ENCODE peak calls at places on chromosomes 2 and 18, in six cellular contexts. R is hippocampal formation, W is right cardiac atrium, C is ELR, F is ecto neural progenitor cell, L is stromal cell of bone marrow. K is an unnamed sample.

GRCh38 chr2:57497489-57498096 is 549.0 kb upstream of the VRK2 start:
- DNase-seq in R (peak; percentile 8), W (peak; percentile 40), C (peak; percentile 77), F (peak; percentile 52), L (peak; percentile 36), K (peak; percentile 72)

GRCh38 chr2:157822993-157823392 is 53.1 kb downstream of the ACVR1 start:
- DNase-seq in R (no peak), W (no peak), C (peak; percentile 31), F (no peak), L (peak; percentile 69), K (no peak)

GRCh38 chr18:24672165-24672950 is 211.9 kb downstream of the HRH4 start:
- DNase-seq in R (peak; percentile 14), W (no peak), C (no peak), F (no peak), L (no peak), K (peak; percentile 60)

GRCh38 chr18:79682896-79683625 is 3.5 kb downstream of the CTDP1 start:
- DNase-seq in R (no peak), W (no peak), C (no peak), F (no peak), L (no peak), K (no peak)

GRCh38 chr18:74496508-74497307 is 545 bp downstream of the CNDP2 start:
- DNase-seq in R (no peak), W (peak; percentile 88), C (peak; percentile 76), F (no peak), L (peak; percentile 31), K (peak; percentile 60)

GRCh38 chr2:228086561-228086960 is 94.9 kb downstream of the SPHKAP start:
- DNase-seq in R (no peak), W (no peak), C (no peak), F (no peak), L (no peak), K (no peak)

GRCh38 chr2:47708801-47709499 is 74.0 kb upstream of the MSH6 start:
- DNase-seq in R (no peak), W (no peak), C (no peak), F (no peak), L (no peak), K (no peak)

GRCh38 chr2:230654057-230654456 is 58.6 kb upstream of the CAB39 start:
- DNase-seq in R (no peak), W (no peak), C (no peak), F (no peak), L (no peak), K (no peak)

GRCh38 chr2:174833737-174834136 is 69.5 kb upstream of the CHRNA1 start:
- DNase-seq in R (no peak), W (no peak), C (peak; percentile 16), F (no peak), L (no peak), K (no peak)

GRCh38 chr2:39642054-39642742 is 23.5 kb upstream of the TMEM178A start:
- DNase-seq in R (peak; percentile 60), W (no peak), C (peak; percentile 89), F (no peak), L (peak; percentile 53), K (peak; percentile 87)

GRCh38 chr2:190637903-190638618 is 10.8 kb upstream of the NAB1 start:
- DNase-seq in R (peak; percentile 43), W (peak; percentile 90), C (no peak), F (no peak), L (no peak), K (peak; percentile 91)

GRCh38 chr2:201116115-201116958 is at the start of gene CFLAR:
- DNase-seq in R (peak; percentile 77), W (peak; percentile 90), C (peak; percentile 81), F (peak; percentile 71), L (peak; percentile 53), K (peak; percentile 72)

GRCh38 chr2:72837171-72837570 is 11.3 kb upstream of the EXOC6B start:
- DNase-seq in R (no peak), W (no peak), C (peak; percentile 33), F (no peak), L (no peak), K (no peak)

GRCh38 chr2:117621330-117621729 is 193.2 kb upstream of the DDX18 start:
- DNase-seq in R (no peak), W (no peak), C (no peak), F (no peak), L (no peak), K (no peak)

GRCh38 chr2:104858325-104858978 is 4.5 kb downstream of the POU3F3 start:
- DNase-seq in R (no peak), W (no peak), C (no peak), F (no peak), L (no peak), K (peak; percentile 39)

GRCh38 chr2:5368263-5368662 is 323.9 kb upstream of the SOX11 start:
- DNase-seq in R (no peak), W (no peak), C (no peak), F (no peak), L (no peak), K (no peak)

GRCh38 chr2:65452150-65452895 is 19.9 kb upstream of the SPRED2 start:
- DNase-seq in R (no peak), W (no peak), C (no peak), F (no peak), L (no peak), K (no peak)

GRCh38 chr2:212409560-212409959 is 129.0 kb downstream of the ERBB4 start:
- DNase-seq in R (no peak), W (no peak), C (peak; percentile 63), F (no peak), L (no peak), K (no peak)

GRCh38 chr2:109594246-109594900 is 19.4 kb downstream of the SEPTIN10 start:
- DNase-seq in R (no peak), W (no peak), C (no peak), F (no peak), L (no peak), K (peak; percentile 80)

GRCh38 chr18:76616373-76616772 is 121.3 kb upstream of the ZNF516 start:
- DNase-seq in R (no peak), W (no peak), C (no peak), F (no peak), L (no peak), K (no peak)

GRCh38 chr2:105977212-105977611 is 216.9 kb downstream of the UXS1 start:
- DNase-seq in R (no peak), W (no peak), C (peak; percentile 93), F (no peak), L (peak; percentile 9), K (no peak)

GRCh38 chr2:111135910-111136297 is 15.2 kb downstream of the BCL2L11 start:
- DNase-seq in R (no peak), W (peak; percentile 58), C (peak; percentile 13), F (peak; percentile 58), L (peak; percentile 63), K (no peak)

GRCh38 chr18:62938006-62938405 is 222.7 kb downstream of the PHLPP1 start:
- DNase-seq in R (no peak), W (no peak), C (peak; percentile 28), F (no peak), L (no peak), K (no peak)

GRCh38 chr2:224162122-224162521 is 123.0 kb upstream of the SERPINE2 start:
- DNase-seq in R (no peak), W (no peak), C (peak; percentile 59), F (no peak), L (peak; percentile 89), K (no peak)

GRCh38 chr2:187075106-187076070 is 226.4 kb upstream of the ZSWIM2 start:
- DNase-seq in R (no peak), W (no peak), C (no peak), F (no peak), L (no peak), K (no peak)

GRCh38 chr2:141109633-141110032 is 1021.2 kb downstream of the LRP1B start:
- DNase-seq in R (no peak), W (no peak), C (peak; percentile 19), F (no peak), L (no peak), K (no peak)

GRCh38 chr2:85504434-85505261 is 34.3 kb upstream of the MAT2A start:
- DNase-seq in R (no peak), W (no peak), C (peak; percentile 99), F (no peak), L (peak; percentile 99), K (peak; percentile 6)